ENCODE peak calls at places on chromosomes 2 and 18, in seven cellular contexts. M is left ventricle myocardium inferior; U is CD4-positive, alpha-beta T cell; W is right lobe of liver; K is A673; C is kidney; G is right atrium auricular region. D is an unnamed sample. For H3K9me3, the result is how much of the 10 kb centered on the place peaks cover.

GRCh38 chr2:44934962-44935853 is 6.3 kb upstream of the SIX3 start:
- DNase-seq in M (no peak), U (no peak), W (no peak), K (no peak), C (no peak), G (no peak), D (no peak)

GRCh38 chr18:62767321-62767720 is 52.0 kb downstream of the PHLPP1 start:
- DNase-seq in M (no peak), U (no peak), W (no peak), K (no peak), C (no peak), G (no peak), D (no peak)

GRCh38 chr2:131039908-131040660 is 53.2 kb downstream of the FAM168B start:
- DNase-seq in M (no peak), U (no peak), W (no peak), K (no peak), C (no peak), G (peak), D (no peak)

GRCh38 chr2:6358542-6358941 is 507.2 kb downstream of the CMPK2 start:
- DNase-seq in M (no peak), U (no peak), W (no peak), K (no peak), C (no peak), G (no peak), D (no peak)

GRCh38 chr2:238945433-238946150 is 97.7 kb downstream of the TWIST2 start:
- DNase-seq in M (peak), U (no peak), W (peak), K (peak), C (no peak), G (peak), D (no peak)

GRCh38 chr2:126657146-126657635 is 1.2 kb downstream of the GYPC start:
- DNase-seq in M (peak), U (no peak), W (no peak), K (peak), C (peak), G (peak), D (peak)

GRCh38 chr18:51614033-51614432 is 416.6 kb upstream of the MEX3C start:
- DNase-seq in M (no peak), U (no peak), W (no peak), K (no peak), C (no peak), G (no peak), D (no peak)

GRCh38 chr18:76359909-76360308 is 135.1 kb downstream of the ZNF516 start:
- DNase-seq in M (no peak), U (no peak), W (no peak), K (no peak), C (no peak), G (no peak), D (no peak)

GRCh38 chr2:178008636-178009289 is 63.8 kb downstream of the PDE11A start:
- DNase-seq in M (peak), U (no peak), W (peak), K (peak), C (no peak), G (no peak), D (no peak)

GRCh38 chr2:42914314-42914713 is 121.9 kb upstream of the HAAO start:
- DNase-seq in M (no peak), U (no peak), W (no peak), K (no peak), C (no peak), G (no peak), D (no peak)

GRCh38 chr2:50743471-50743870 is 288.5 kb downstream of the NRXN1 start:
- DNase-seq in M (no peak), U (no peak), W (no peak), K (no peak), C (no peak), G (no peak), D (no peak)

GRCh38 chr2:68879296-68879695 is 8.1 kb upstream of the BMP10 start:
- DNase-seq in M (no peak), U (no peak), W (no peak), K (no peak), C (no peak), G (no peak), D (no peak)

GRCh38 chr2:189421644-189422043 is 19.6 kb upstream of the WDR75 start:
- DNase-seq in M (no peak), U (no peak), W (no peak), K (peak), C (no peak), G (no peak), D (no peak)

GRCh38 chr18:50659091-50660003 is 99.5 kb downstream of the MAPK4 start:
- DNase-seq in M (no peak), U (no peak), W (no peak), K (peak), C (no peak), G (no peak), D (no peak)

GRCh38 chr2:218371987-218372358 is 10.1 kb upstream of the SLC11A1 start:
- DNase-seq in M (no peak), U (no peak), W (peak), K (no peak), C (no peak), G (no peak), D (no peak)

GRCh38 chr2:40332096-40332826 is 119.6 kb downstream of the SLC8A1 start:
- DNase-seq in M (no peak), U (no peak), W (no peak), K (peak), C (no peak), G (no peak), D (no peak)

GRCh38 chr2:172870396-172870795 is 134.8 kb downstream of the RAPGEF4 start:
- DNase-seq in M (no peak), U (no peak), W (no peak), K (no peak), C (no peak), G (no peak), D (no peak)

GRCh38 chr2:108626993-108627392 is 92.3 kb upstream of the RANBP2 start:
- DNase-seq in M (no peak), U (no peak), W (no peak), K (no peak), C (no peak), G (no peak), D (no peak)

GRCh38 chr18:45954070-45954712 is 12.9 kb downstream of the EPG5 start:
- DNase-seq in M (no peak), U (no peak), W (no peak), K (peak), C (no peak), G (no peak), D (no peak)

GRCh38 chr2:128016620-128017019 is 11.2 kb downstream of the SAP130 start:
- DNase-seq in M (no peak), U (no peak), W (no peak), K (no peak), C (no peak), G (no peak), D (no peak)

GRCh38 chr2:167827352-167828097 is 419.9 kb downstream of the STK39 start:
- DNase-seq in M (no peak), U (no peak), W (peak), K (no peak), C (no peak), G (no peak), D (no peak)

GRCh38 chr2:11679491-11680130 is 9.6 kb upstream of the NTSR2 start:
- DNase-seq in M (no peak), U (no peak), W (no peak), K (no peak), C (no peak), G (no peak), D (no peak)

GRCh38 chr2:10935953-10936942 is 24.5 kb downstream of the KCNF1 start:
- DNase-seq in M (no peak), U (no peak), W (no peak), K (no peak), C (no peak), G (no peak), D (no peak)

GRCh38 chr2:224347181-224348051 is 54.5 kb downstream of the FAM124B start:
- DNase-seq in M (no peak), U (no peak), W (no peak), K (no peak), C (no peak), G (no peak), D (no peak)

GRCh38 chr18:7147399-7147798 is 29.8 kb upstream of the LAMA1 start:
- DNase-seq in M (no peak), U (no peak), W (no peak), K (no peak), C (no peak), G (no peak), D (no peak)

GRCh38 chr18:27921392-27921791 is 255.5 kb downstream of the CDH2 start:
- DNase-seq in M (no peak), U (no peak), W (no peak), K (peak), C (no peak), G (no peak), D (no peak)

GRCh38 chr18:9418047-9418690 is 57.1 kb upstream of the RALBP1 start:
- DNase-seq in M (no peak), U (no peak), W (no peak), K (no peak), C (no peak), G (peak), D (no peak)

GRCh38 chr2:160214461-160215055 is 14.5 kb upstream of the ITGB6 start:
- DNase-seq in M (peak), U (no peak), W (no peak), K (no peak), C (no peak), G (no peak), D (no peak)

GRCh38 chr18:25974630-25975077 is 115.8 kb downstream of the SS18 start:
- DNase-seq in M (no peak), U (no peak), W (no peak), K (peak), C (no peak), G (no peak), D (no peak)

GRCh38 chr18:55477537-55478300 is 110.3 kb downstream of the TCF4 start:
- DNase-seq in M (no peak), U (peak), W (peak), K (no peak), C (no peak), G (peak), D (no peak)

GRCh38 chr2:123468071-123468470 is 557.0 kb upstream of the CNTNAP5 start:
- DNase-seq in M (no peak), U (no peak), W (no peak), K (no peak), C (no peak), G (no peak), D (no peak)

GRCh38 chr2:82282111-82282882 is 1977.7 kb upstream of the LRRTM1 start:
- DNase-seq in M (no peak), U (no peak), W (peak), K (no peak), C (peak), G (no peak), D (no peak)

GRCh38 chr2:161981679-161982300 is 92.2 kb downstream of the DPP4 start:
- DNase-seq in M (no peak), U (no peak), W (no peak), K (no peak), C (no peak), G (no peak), D (no peak)

GRCh38 chr2:151815821-151816489 is 12.3 kb downstream of the ARL5A start:
- DNase-seq in M (no peak), U (no peak), W (no peak), K (no peak), C (no peak), G (no peak), D (no peak)

GRCh38 chr18:75407468-75408437 is 19.8 kb downstream of the SMIM21 start:
- DNase-seq in M (no peak), U (no peak), W (no peak), K (no peak), C (no peak), G (no peak), D (no peak)

GRCh38 chr18:1663879-1664705 is 759.4 kb downstream of the ADCYAP1 start:
- DNase-seq in M (peak), U (no peak), W (peak), K (peak), C (peak), G (peak), D (no peak)

GRCh38 chr18:48050176-48050575 is 119.7 kb upstream of the SMAD2 start:
- DNase-seq in M (no peak), U (no peak), W (no peak), K (no peak), C (peak), G (no peak), D (no peak)

GRCh38 chr2:70029814-70030409 is 57.4 kb upstream of the PCBP1 start:
- DNase-seq in M (peak), U (no peak), W (no peak), K (peak), C (peak), G (peak), D (no peak)

GRCh38 chr18:24090876-24091275 is 48.0 kb upstream of the CABYR start:
- DNase-seq in M (no peak), U (no peak), W (no peak), K (no peak), C (no peak), G (no peak), D (no peak)

GRCh38 chr18:24089059-24089458 is 49.8 kb upstream of the CABYR start:
- DNase-seq in M (no peak), U (no peak), W (no peak), K (no peak), C (no peak), G (no peak), D (no peak)

GRCh38 chr18:24089626-24090337 is 49.1 kb upstream of the CABYR start:
- DNase-seq in M (no peak), U (no peak), W (no peak), K (no peak), C (no peak), G (no peak), D (no peak)

GRCh38 chr18:24095976-24096375 is 42.9 kb upstream of the CABYR start:
- DNase-seq in M (no peak), U (no peak), W (no peak), K (no peak), C (no peak), G (no peak), D (no peak)

GRCh38 chr18:24094561-24094960 is 44.3 kb upstream of the CABYR start:
- DNase-seq in M (no peak), U (no peak), W (no peak), K (no peak), C (no peak), G (no peak), D (no peak)
- H3K9me3 ChIP-seq in M (under half), U (under half), W (under half), K (under half), C (under half), G (under half), D (under half)

DNA sequence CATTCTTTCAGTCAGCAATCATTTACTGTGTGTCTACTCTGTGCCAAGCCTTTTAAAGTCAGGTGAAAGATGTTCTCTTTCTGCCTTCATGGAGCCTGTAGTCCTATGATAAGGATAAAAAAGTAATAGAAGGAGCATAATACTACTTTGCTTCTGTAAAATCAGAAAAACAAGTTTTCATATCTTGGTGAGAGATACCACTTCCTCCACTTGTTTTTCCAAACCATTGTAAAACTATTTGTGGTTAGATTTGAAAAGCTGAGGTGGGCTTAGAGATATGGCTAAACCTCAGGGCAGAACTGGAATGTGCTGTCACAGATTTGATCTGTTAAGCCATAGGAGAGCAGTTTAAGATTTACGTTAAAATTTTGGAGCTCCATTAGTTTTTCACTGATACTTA is 104.7 kb upstream of the FAM117B start:
- DNase-seq in M (no peak), U (no peak), W (no peak), K (no peak), C (no peak), G (no peak), D (no peak)
- H3K9me3 ChIP-seq in M (under half), U (under half), W (under half), K (under half), C (under half), G (under half), D (under half)

GRCh38 chr18:79890638-79891037 is 60.8 kb downstream of the SLC66A2 start:
- DNase-seq in M (no peak), U (no peak), W (no peak), K (no peak), C (no peak), G (no peak), D (no peak)
- H3K9me3 ChIP-seq in M (half or more), U (half or more), W (under half), K (half or more), C (under half), G (under half), D (under half)

GRCh38 chr2:89797320-89798038 is 1106.0 kb downstream of the RPIA start:
- DNase-seq in M (no peak), U (no peak), W (no peak), K (no peak), C (no peak), G (no peak), D (no peak)
- H3K9me3 ChIP-seq in M (half or more), U (under half), W (half or more), K (half or more), C (under half), G (half or more), D (under half)

DNA sequence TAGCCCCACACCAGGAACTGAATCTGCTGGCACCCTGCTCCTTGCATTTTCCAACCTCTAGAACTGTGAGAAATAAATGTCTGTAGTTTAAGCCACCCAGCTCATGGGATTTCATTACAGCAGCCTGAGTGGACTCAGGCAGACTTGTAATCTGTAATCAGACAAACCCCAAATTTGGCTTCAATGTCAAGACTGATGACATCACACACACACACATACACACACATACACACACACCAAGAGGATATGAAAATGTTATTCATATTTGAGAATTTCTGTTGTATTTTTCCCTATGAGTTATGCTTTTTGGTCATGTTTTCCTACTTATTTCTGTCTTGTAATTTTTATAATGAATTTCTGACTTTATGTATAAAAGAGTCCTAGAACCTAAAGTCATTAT is 83.8 kb upstream of the GLI2 start:
- DNase-seq in M (no peak), U (no peak), W (no peak), K (no peak), C (no peak), G (no peak), D (no peak)
- H3K9me3 ChIP-seq in M (under half), U (under half), W (under half), K (under half), C (under half), G (under half), D (under half)